ENCODE peak calls at places on chromosomes 12 and 14, in five cellular contexts. One of them, this sample, is unnamed.

GRCh38 chr14:64720190-64720589 is 16.0 kb downstream of the PLEKHG3 start:
- DNase-seq in kidney: no peak
- DNase-seq in fibroblast of pulmonary artery: no peak
- DNase-seq in keratinocyte: peak; percentile 81
- DNase-seq in prostate gland: no peak
- DNase-seq in this sample: peak; percentile 94

GRCh38 chr14:98099527-98099926 is 1172.5 kb downstream of the BCL11B start:
- DNase-seq in kidney: no peak
- DNase-seq in fibroblast of pulmonary artery: no peak
- DNase-seq in keratinocyte: no peak
- DNase-seq in prostate gland: no peak
- DNase-seq in this sample: no peak

GRCh38 chr12:87660987-87661769 is 368.0 kb downstream of the C12orf50 start:
- DNase-seq in kidney: no peak
- DNase-seq in fibroblast of pulmonary artery: no peak
- DNase-seq in keratinocyte: no peak
- DNase-seq in prostate gland: no peak
- DNase-seq in this sample: no peak

GRCh38 chr12:28872654-28873268 is 276.3 kb upstream of the FAR2 start:
- DNase-seq in kidney: no peak
- DNase-seq in fibroblast of pulmonary artery: peak; percentile 79
- DNase-seq in keratinocyte: peak; percentile 40
- DNase-seq in prostate gland: no peak
- DNase-seq in this sample: peak; percentile 19

GRCh38 chr14:88554458-88555286 is at the start of gene PTPN21:
- DNase-seq in kidney: peak; percentile 92
- DNase-seq in fibroblast of pulmonary artery: peak; percentile 72
- DNase-seq in keratinocyte: no peak
- DNase-seq in prostate gland: peak; percentile 70
- DNase-seq in this sample: no peak

GRCh38 chr12:386651-387050 is 2.5 kb downstream of the KDM5A start:
- DNase-seq in kidney: no peak
- DNase-seq in fibroblast of pulmonary artery: peak; percentile 56
- DNase-seq in keratinocyte: no peak
- DNase-seq in prostate gland: no peak
- DNase-seq in this sample: no peak

GRCh38 chr12:130026608-130027176 is 122.9 kb upstream of the TMEM132D start:
- DNase-seq in kidney: no peak
- DNase-seq in fibroblast of pulmonary artery: no peak
- DNase-seq in keratinocyte: no peak
- DNase-seq in prostate gland: peak; percentile 46
- DNase-seq in this sample: no peak

GRCh38 chr12:53090105-53090504 is 7.4 kb upstream of the IGFBP6 start:
- DNase-seq in kidney: no peak
- DNase-seq in fibroblast of pulmonary artery: no peak
- DNase-seq in keratinocyte: no peak
- DNase-seq in prostate gland: no peak
- DNase-seq in this sample: no peak

GRCh38 chr12:6072302-6072752 is 52.1 kb downstream of the VWF start:
- DNase-seq in kidney: no peak
- DNase-seq in fibroblast of pulmonary artery: peak; percentile 96
- DNase-seq in keratinocyte: no peak
- DNase-seq in prostate gland: peak; percentile 58
- DNase-seq in this sample: no peak
- TF ChIP-seq CTCF in kidney: peak; percentile 22
- TF ChIP-seq CTCF in fibroblast of pulmonary artery: peak; percentile 68
- TF ChIP-seq CTCF in keratinocyte: peak; percentile 56
- TF ChIP-seq CTCF in prostate gland: peak; percentile 31
- TF ChIP-seq CTCF in this sample: peak; percentile 24

DNA sequence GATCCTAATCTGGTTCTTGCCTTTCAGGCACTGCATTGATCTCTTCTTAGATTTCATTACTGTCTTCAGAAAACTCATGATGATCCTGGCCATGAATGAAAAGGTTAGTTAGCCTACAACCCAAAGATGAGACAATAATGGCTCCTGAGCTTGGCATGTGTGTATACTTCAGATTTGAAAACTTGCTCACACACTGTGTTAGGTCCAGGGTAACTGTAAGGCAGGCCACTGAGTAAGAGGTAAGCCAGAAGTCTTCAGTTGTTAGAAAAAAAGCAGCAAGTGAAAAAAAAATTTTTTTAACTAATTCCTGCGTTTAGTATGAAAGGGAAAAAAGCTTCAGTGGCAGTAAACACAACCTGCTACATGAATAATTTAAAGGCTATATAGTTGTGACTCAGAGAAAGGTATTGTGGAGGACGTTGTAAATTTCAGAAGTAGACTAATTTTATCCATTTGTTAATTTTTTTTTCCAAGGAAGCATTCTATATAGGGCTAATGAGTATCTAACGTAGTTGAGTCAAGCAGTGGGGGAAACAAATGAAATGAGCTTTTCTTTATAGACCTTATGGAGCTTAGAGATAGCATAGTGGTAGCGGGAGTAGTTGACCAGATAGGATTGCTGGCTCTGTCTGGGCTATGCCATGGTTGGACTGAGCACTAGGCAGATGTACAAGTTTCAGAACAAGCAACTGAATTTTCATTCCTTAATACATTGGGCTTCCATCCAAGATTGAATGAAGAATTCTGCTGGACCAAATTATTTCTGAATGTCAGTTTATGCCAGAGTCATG is 20.5 kb downstream of the TMBIM6 start:
- DNase-seq in kidney: no peak
- DNase-seq in fibroblast of pulmonary artery: no peak
- DNase-seq in keratinocyte: no peak
- DNase-seq in prostate gland: no peak
- DNase-seq in this sample: no peak
- H3K4me3 ChIP-seq in kidney: no peak overlapping the region
- H3K4me3 ChIP-seq in fibroblast of pulmonary artery: no peak overlapping the region
- H3K4me3 ChIP-seq in keratinocyte: no peak overlapping the region
- H3K4me3 ChIP-seq in prostate gland: no peak overlapping the region
- H3K4me3 ChIP-seq in this sample: no peak overlapping the region

DNA sequence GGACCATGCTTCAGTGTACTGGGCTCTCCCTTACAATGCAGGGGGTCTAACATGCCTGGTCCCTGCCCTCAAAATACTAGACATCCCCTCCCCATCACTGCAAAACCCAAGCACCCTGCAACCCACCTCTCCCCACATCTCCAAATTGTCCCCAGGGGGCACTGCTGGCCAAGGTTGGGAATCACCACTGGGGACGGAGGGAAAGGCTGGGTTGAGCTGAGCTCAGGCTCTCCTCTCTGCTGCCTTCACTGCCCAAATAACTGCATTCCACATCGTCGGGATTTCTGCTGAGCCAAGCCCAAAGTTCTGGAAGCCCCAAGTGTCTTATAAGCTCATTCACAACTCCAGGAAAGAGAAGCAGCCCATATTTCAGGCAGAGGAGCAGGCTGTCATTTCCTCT is 69.6 kb downstream of the NT5DC3 start:
- DNase-seq in kidney: no peak
- DNase-seq in fibroblast of pulmonary artery: peak; percentile 66
- DNase-seq in keratinocyte: no peak
- DNase-seq in prostate gland: no peak
- DNase-seq in this sample: no peak
- TF ChIP-seq CTCF in kidney: peak; percentile 46
- TF ChIP-seq CTCF in fibroblast of pulmonary artery: peak; percentile 77
- TF ChIP-seq CTCF in keratinocyte: peak; percentile 48
- TF ChIP-seq CTCF in prostate gland: peak; percentile 50
- TF ChIP-seq CTCF in this sample: peak; percentile 82

DNA sequence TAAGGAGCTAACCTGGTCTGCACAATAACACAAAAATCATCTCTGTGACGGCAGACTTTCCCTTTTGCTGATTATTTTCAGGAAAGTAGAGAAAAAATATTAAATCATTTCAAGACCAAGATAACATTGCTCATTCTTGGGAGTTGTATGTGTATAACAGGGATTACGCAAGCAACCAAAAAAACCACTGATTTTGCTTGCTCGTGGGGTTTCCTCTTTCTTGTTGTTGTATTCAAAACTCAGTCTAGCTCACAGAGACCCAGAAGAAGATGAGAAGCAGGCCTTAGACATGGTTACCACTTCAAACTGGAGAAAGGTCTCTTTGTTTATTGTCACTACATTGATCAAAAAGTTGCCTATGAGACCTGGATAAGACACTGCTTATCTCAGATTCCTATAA is 2.2 kb upstream of the GLIPR1 start:
- DNase-seq in kidney: no peak
- DNase-seq in fibroblast of pulmonary artery: peak; percentile 80
- DNase-seq in keratinocyte: no peak
- DNase-seq in prostate gland: no peak
- DNase-seq in this sample: no peak
- H3K4me3 ChIP-seq in kidney: no peak overlapping the region
- H3K4me3 ChIP-seq in fibroblast of pulmonary artery: no peak overlapping the region
- H3K4me3 ChIP-seq in keratinocyte: no peak overlapping the region
- H3K4me3 ChIP-seq in prostate gland: no peak overlapping the region
- H3K4me3 ChIP-seq in this sample: no peak overlapping the region

GRCh38 chr12:108547633-108548172 is 13.3 kb downstream of the SART3 start:
- DNase-seq in kidney: no peak
- DNase-seq in fibroblast of pulmonary artery: no peak
- DNase-seq in keratinocyte: no peak
- DNase-seq in prostate gland: no peak
- DNase-seq in this sample: no peak
- TF ChIP-seq CTCF in kidney: no peak
- TF ChIP-seq CTCF in fibroblast of pulmonary artery: no peak
- TF ChIP-seq CTCF in keratinocyte: no peak
- TF ChIP-seq CTCF in prostate gland: no peak
- TF ChIP-seq CTCF in this sample: no peak

DNA sequence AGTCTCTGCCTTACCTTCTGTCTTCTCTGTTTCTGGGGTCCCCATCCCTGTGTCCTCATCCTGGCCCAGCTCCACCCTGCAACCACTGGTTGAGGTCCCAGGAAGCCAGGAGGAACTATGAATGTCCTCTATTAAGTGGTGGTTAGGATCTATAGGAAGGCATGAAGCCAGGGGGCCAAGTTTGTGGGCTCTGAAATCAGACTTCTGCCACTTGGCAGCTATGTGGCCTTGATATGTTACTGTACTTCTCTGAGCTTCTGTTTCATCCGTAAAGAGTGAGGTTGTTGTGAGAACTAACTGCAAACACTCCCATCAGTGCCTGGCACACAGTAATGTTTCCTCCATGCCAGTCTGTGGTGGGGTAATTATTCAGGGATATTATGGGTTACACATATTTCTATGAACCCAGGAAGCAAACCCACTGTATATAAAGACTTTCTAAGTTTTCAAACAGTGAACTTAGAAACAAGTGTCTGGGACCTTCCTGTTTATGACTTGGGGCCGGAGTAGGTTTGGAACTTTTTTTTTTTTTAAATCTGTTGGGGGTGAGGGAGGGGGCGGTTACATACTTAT is 57.4 kb downstream of the PLXNC1 start:
- DNase-seq in kidney: no peak
- DNase-seq in fibroblast of pulmonary artery: no peak
- DNase-seq in keratinocyte: no peak
- DNase-seq in prostate gland: no peak
- DNase-seq in this sample: no peak
- H3K4me3 ChIP-seq in kidney: no peak overlapping the region
- H3K4me3 ChIP-seq in fibroblast of pulmonary artery: no peak overlapping the region
- H3K4me3 ChIP-seq in keratinocyte: no peak overlapping the region
- H3K4me3 ChIP-seq in prostate gland: no peak overlapping the region
- H3K4me3 ChIP-seq in this sample: no peak overlapping the region